ENCODE peak calls at places on chromosome 6, in six cellular contexts. One of them, this sample, is unnamed.

GRCh38 chr6:33638581-33638980 is 17.5 kb downstream of the ITPR3 start:
- DNase-seq in spleen: no peak
- DNase-seq in dermis microvascular lymphatic vessel endothelial cell: no peak
- DNase-seq in globus pallidus: no peak
- DNase-seq in GM03348: no peak
- DNase-seq in AML-193: no peak
- DNase-seq in this sample: no peak

GRCh38 chr6:79841577-79842381 is 105.6 kb downstream of the ELOVL4 start:
- DNase-seq in spleen: no peak
- DNase-seq in dermis microvascular lymphatic vessel endothelial cell: no peak
- DNase-seq in globus pallidus: no peak
- DNase-seq in GM03348: no peak
- DNase-seq in AML-193: peak; percentile 33
- DNase-seq in this sample: no peak

GRCh38 chr6:4698901-4699659 is 77.1 kb upstream of the CDYL start:
- DNase-seq in spleen: no peak
- DNase-seq in dermis microvascular lymphatic vessel endothelial cell: no peak
- DNase-seq in globus pallidus: no peak
- DNase-seq in GM03348: peak; percentile 63
- DNase-seq in AML-193: no peak
- DNase-seq in this sample: no peak

GRCh38 chr6:33828764-33829731 is 25.2 kb upstream of the MLN start:
- DNase-seq in spleen: no peak
- DNase-seq in dermis microvascular lymphatic vessel endothelial cell: no peak
- DNase-seq in globus pallidus: no peak
- DNase-seq in GM03348: no peak
- DNase-seq in AML-193: no peak
- DNase-seq in this sample: no peak

GRCh38 chr6:157455731-157456523 is 74.9 kb downstream of the ZDHHC14 start:
- DNase-seq in spleen: no peak
- DNase-seq in dermis microvascular lymphatic vessel endothelial cell: no peak
- DNase-seq in globus pallidus: peak; percentile 74
- DNase-seq in GM03348: no peak
- DNase-seq in AML-193: no peak
- DNase-seq in this sample: no peak

GRCh38 chr6:39079197-39079596 is 30.6 kb downstream of the GLP1R start:
- DNase-seq in spleen: no peak
- DNase-seq in dermis microvascular lymphatic vessel endothelial cell: no peak
- DNase-seq in globus pallidus: no peak
- DNase-seq in GM03348: no peak
- DNase-seq in AML-193: no peak
- DNase-seq in this sample: no peak

GRCh38 chr6:127404133-127404532 is 55.1 kb downstream of the KIAA0408 start:
- DNase-seq in spleen: no peak
- DNase-seq in dermis microvascular lymphatic vessel endothelial cell: no peak
- DNase-seq in globus pallidus: no peak
- DNase-seq in GM03348: no peak
- DNase-seq in AML-193: no peak
- DNase-seq in this sample: no peak

GRCh38 chr6:145206247-145206907 is 528.9 kb downstream of the EPM2A start:
- DNase-seq in spleen: no peak
- DNase-seq in dermis microvascular lymphatic vessel endothelial cell: no peak
- DNase-seq in globus pallidus: no peak
- DNase-seq in GM03348: peak; percentile 61
- DNase-seq in AML-193: no peak
- DNase-seq in this sample: peak; percentile 11

GRCh38 chr6:129050086-129050485 is 167.1 kb downstream of the LAMA2 start:
- DNase-seq in spleen: no peak
- DNase-seq in dermis microvascular lymphatic vessel endothelial cell: no peak
- DNase-seq in globus pallidus: no peak
- DNase-seq in GM03348: no peak
- DNase-seq in AML-193: no peak
- DNase-seq in this sample: no peak

GRCh38 chr6:14981960-14982359 is 263.9 kb upstream of the JARID2 start:
- DNase-seq in spleen: no peak
- DNase-seq in dermis microvascular lymphatic vessel endothelial cell: no peak
- DNase-seq in globus pallidus: no peak
- DNase-seq in GM03348: no peak
- DNase-seq in AML-193: peak; percentile 79
- DNase-seq in this sample: no peak

GRCh38 chr6:57130784-57131183 is 40.8 kb downstream of the ZNF451 start:
- DNase-seq in spleen: no peak
- DNase-seq in dermis microvascular lymphatic vessel endothelial cell: no peak
- DNase-seq in globus pallidus: no peak
- DNase-seq in GM03348: no peak
- DNase-seq in AML-193: no peak
- DNase-seq in this sample: no peak

GRCh38 chr6:29696147-29697129 is 15.5 kb upstream of the ZFP57 start:
- DNase-seq in spleen: no peak
- DNase-seq in dermis microvascular lymphatic vessel endothelial cell: no peak
- DNase-seq in globus pallidus: peak; percentile 38
- DNase-seq in GM03348: peak; percentile 37
- DNase-seq in AML-193: peak; percentile 32
- DNase-seq in this sample: no peak

GRCh38 chr6:70547313-70547712 is 19.4 kb upstream of the SDHAF4 start:
- DNase-seq in spleen: no peak
- DNase-seq in dermis microvascular lymphatic vessel endothelial cell: no peak
- DNase-seq in globus pallidus: peak; percentile 35
- DNase-seq in GM03348: peak; percentile 11
- DNase-seq in AML-193: peak; percentile 7
- DNase-seq in this sample: no peak

GRCh38 chr6:144216668-144217218 is 66.4 kb downstream of the STX11 start:
- DNase-seq in spleen: peak; percentile 94
- DNase-seq in dermis microvascular lymphatic vessel endothelial cell: no peak
- DNase-seq in globus pallidus: no peak
- DNase-seq in GM03348: no peak
- DNase-seq in AML-193: no peak
- DNase-seq in this sample: peak; percentile 86

GRCh38 chr6:43277643-43278523 is 20.2 kb upstream of the SLC22A7 start:
- DNase-seq in spleen: no peak
- DNase-seq in dermis microvascular lymphatic vessel endothelial cell: no peak
- DNase-seq in globus pallidus: no peak
- DNase-seq in GM03348: no peak
- DNase-seq in AML-193: no peak
- DNase-seq in this sample: no peak

This sample was measured in MG63.